ENCODE peak calls at places on chromosomes 16 and 17, in nine cellular contexts. D is upper lobe of right lung; B is anterior cingulate cortex; O is psoas muscle; C is effector CD4-positive, alpha-beta T cell; G is T-cell; S is endodermal cell; W is WTC11; F is A549. Y is an unnamed sample.

GRCh38 chr16:13983625-13984024 is 63.7 kb downstream of the ERCC4 start:
- DNase-seq in F (no peak), W (no peak), S (no peak), B (no peak), G (no peak), D (no peak), C (no peak), O (no peak), Y (no peak)

GRCh38 chr16:74107795-74108610 is 188.6 kb upstream of the PSMD7 start:
- DNase-seq in G (peak; percentile 6), O (no peak), F (peak; percentile 42), B (peak; percentile 1), D (no peak), W (peak; percentile 80), C (no peak), S (peak; percentile 91), Y (peak; percentile 71)

GRCh38 chr16:31055613-31056012 is 18.4 kb downstream of the ZNF668 start:
- DNase-seq in W (no peak), F (no peak), D (no peak), C (no peak), B (no peak), G (no peak), S (peak; percentile 60), O (no peak), Y (no peak)

GRCh38 chr17:36592711-36593321 is 1.1 kb downstream of the DHRS11 start:
- DNase-seq in F (no peak), C (no peak), G (no peak), W (no peak), D (no peak), S (no peak), B (no peak), O (no peak), Y (peak; percentile 40)

GRCh38 chr16:1042776-1043349 is 29.7 kb upstream of the SSTR5 start:
- DNase-seq in B (no peak), F (no peak), C (no peak), W (no peak), O (no peak), S (no peak), G (no peak), D (no peak), Y (no peak)

GRCh38 chr16:51900221-51900780 is 646.6 kb downstream of the TOX3 start:
- DNase-seq in W (no peak), O (no peak), C (no peak), S (no peak), B (no peak), D (no peak), F (no peak), G (no peak), Y (no peak)

GRCh38 chr17:20116683-20117309 is 107.6 kb downstream of the SPECC1 start:
- DNase-seq in C (peak; percentile 55), W (peak; percentile 60), D (no peak), S (peak; percentile 86), O (no peak), F (peak; percentile 55), G (peak; percentile 49), B (peak; percentile 60), Y (no peak)

GRCh38 chr16:83456934-83457333 is 350.8 kb upstream of the HSBP1 start:
- DNase-seq in G (no peak), W (no peak), B (no peak), O (no peak), C (no peak), F (no peak), D (no peak), S (no peak), Y (no peak)

GRCh38 chr16:85923153-85924021 is 24.4 kb downstream of the IRF8 start:
- DNase-seq in S (no peak), F (no peak), B (no peak), O (no peak), W (no peak), D (no peak), C (no peak), G (no peak), Y (peak; percentile 86)

GRCh38 chr17:31496097-31496496 is 104.6 kb downstream of the RAB11FIP4 start:
- DNase-seq in W (no peak), C (no peak), G (no peak), D (no peak), B (no peak), F (no peak), S (no peak), O (peak; percentile 13), Y (no peak)

GRCh38 chr17:17516315-17516930 is 20.2 kb upstream of the RASD1 start:
- DNase-seq in B (no peak), D (no peak), W (no peak), F (no peak), O (no peak), C (no peak), S (no peak), G (no peak), Y (no peak)

GRCh38 chr16:51003850-51004566 is 147.1 kb downstream of the SALL1 start:
- DNase-seq in S (no peak), W (no peak), B (no peak), D (no peak), G (no peak), F (no peak), O (no peak), C (no peak), Y (no peak)

GRCh38 chr16:66751135-66751991 is at the start of gene DYNC1LI2:
- DNase-seq in W (peak; percentile 77), O (peak; percentile 93), B (peak; percentile 78), D (peak; percentile 92), C (peak; percentile 70), G (peak; percentile 78), S (peak; percentile 92), F (peak; percentile 80), Y (peak; percentile 82)

GRCh38 chr16:77794586-77794985 is 6.2 kb downstream of the VAT1L start:
- DNase-seq in G (no peak), B (no peak), S (no peak), F (no peak), C (no peak), D (no peak), W (no peak), O (no peak), Y (no peak)

GRCh38 chr16:49537924-49538455 is 164.4 kb downstream of the C16orf78 start:
- DNase-seq in G (no peak), D (no peak), B (no peak), S (no peak), O (no peak), C (no peak), F (no peak), W (no peak), Y (no peak)

GRCh38 chr16:20851601-20852000 is 45.3 kb downstream of the REXO5 start:
- DNase-seq in F (peak; percentile 20), G (no peak), S (no peak), C (no peak), W (no peak), B (peak; percentile 72), D (peak; percentile 83), O (peak; percentile 88), Y (peak; percentile 77)

GRCh38 chr17:72952220-72952619 is 140.3 kb downstream of the SLC39A11 start:
- DNase-seq in B (no peak), C (no peak), O (no peak), F (no peak), D (no peak), G (no peak), S (peak; percentile 85), W (peak; percentile 21), Y (no peak)

GRCh38 chr16:528111-529011 is 849 bp downstream of the CAPN15 start:
- DNase-seq in B (no peak), D (no peak), C (no peak), S (peak; percentile 68), G (no peak), W (peak; percentile 44), F (no peak), O (peak; percentile 75), Y (no peak)

GRCh38 chr17:60542066-60542465 is 16.0 kb upstream of the APPBP2 start:
- DNase-seq in C (no peak), W (no peak), G (no peak), S (peak; percentile 7), O (no peak), B (no peak), D (no peak), F (no peak), Y (no peak)

GRCh38 chr16:3327514-3327913 is 22.2 kb downstream of the ZNF75A start:
- DNase-seq in F (no peak), C (no peak), D (no peak), G (no peak), B (no peak), W (no peak), S (no peak), O (no peak), Y (no peak)

GRCh38 chr16:81562174-81562849 is 117.7 kb downstream of the CMIP start:
- DNase-seq in C (no peak), O (no peak), F (no peak), W (no peak), D (peak; percentile 62), B (no peak), S (no peak), G (no peak), Y (no peak)

GRCh38 chr16:8683640-8684039 is 9.2 kb downstream of the ABAT start:
- DNase-seq in G (no peak), D (no peak), W (no peak), S (no peak), O (no peak), C (no peak), B (no peak), F (no peak), Y (no peak)

GRCh38 chr16:64627781-64628180 is 494.1 kb downstream of the CDH11 start:
- DNase-seq in B (no peak), G (no peak), O (peak; percentile 57), C (no peak), S (no peak), F (no peak), D (peak; percentile 40), W (no peak), Y (no peak)

GRCh38 chr16:53291757-53292392 is 142.4 kb upstream of the RBL2 start:
- DNase-seq in C (no peak), B (no peak), W (no peak), O (no peak), D (no peak), G (no peak), S (no peak), F (no peak), Y (no peak)